ENCODE peak calls at places on chromosomes 13 and 19, in eight cellular contexts. Y is tibial artery, M is upper lobe of left lung, N is A549, Z is left ventricle myocardium inferior, F is fibroblast of lung, S is HL-60, P is ovary. U is an unnamed sample.
A peak's percentile ranks its signal among the peaks of the same experiment; 100 is the strongest.

GRCh38 chr13:48730971-48731658 is 77.4 kb downstream of the CYSLTR2 start:
- DNase-seq in F (peak; percentile 69), M (no peak), S (no peak), N (no peak), Y (no peak), Z (no peak), P (no peak), U (no peak)

GRCh38 chr19:6241680-6242079 is 38.1 kb downstream of the MLLT1 start:
- DNase-seq in Z (peak; percentile 46), Y (no peak), P (no peak), F (no peak), N (no peak), M (no peak), S (no peak), U (no peak)

GRCh38 chr19:48637948-48638830 is 1.0 kb upstream of the DBP start:
- DNase-seq in P (peak; percentile 92), S (peak; percentile 88), F (peak; percentile 97), Z (peak; percentile 77), M (peak; percentile 87), N (peak; percentile 87), Y (peak; percentile 93), U (peak; percentile 91)

GRCh38 chr13:27079421-27079958 is 92.1 kb downstream of the USP12 start:
- DNase-seq in S (no peak), N (no peak), Z (no peak), F (peak; percentile 39), P (no peak), M (no peak), Y (no peak), U (no peak)

GRCh38 chr19:57192064-57192395 is 730 bp downstream of the ZNF264 start:
- DNase-seq in N (peak; percentile 26), Z (no peak), S (no peak), P (no peak), Y (no peak), F (no peak), M (no peak), U (no peak)

GRCh38 chr13:24233351-24233901 is 72.9 kb downstream of the SPATA13 start:
- DNase-seq in N (no peak), S (no peak), Y (no peak), M (no peak), Z (no peak), P (no peak), F (peak; percentile 70), U (no peak)

GRCh38 chr13:60976367-60976766 is 439.3 kb downstream of the PCDH20 start:
- DNase-seq in Y (no peak), N (no peak), S (no peak), F (no peak), P (no peak), Z (no peak), M (no peak), U (no peak)

GRCh38 chr13:30017880-30018279 is 167.5 kb upstream of the UBL3 start:
- DNase-seq in N (no peak), P (no peak), F (no peak), Y (no peak), Z (no peak), M (no peak), S (no peak), U (no peak)

GRCh38 chr19:48830088-48830487 is 6.2 kb downstream of the HSD17B14 start:
- DNase-seq in Y (no peak), S (no peak), N (no peak), P (no peak), Z (no peak), F (no peak), M (no peak), U (no peak)

GRCh38 chr19:2507109-2507508 is 31.2 kb downstream of the GADD45B start:
- DNase-seq in Z (no peak), N (peak; percentile 52), S (peak; percentile 42), M (peak; percentile 59), P (no peak), Y (no peak), F (peak; percentile 81), U (no peak)

GRCh38 chr13:27053902-27054595 is 117.6 kb downstream of the USP12 start:
- DNase-seq in S (no peak), Y (no peak), F (peak; percentile 73), Z (no peak), M (no peak), N (no peak), P (no peak), U (no peak)

GRCh38 chr19:11361771-11362731 is 6.8 kb downstream of the PLPPR2 start:
- DNase-seq in Z (no peak), S (no peak), F (no peak), P (no peak), Y (no peak), N (no peak), M (no peak), U (no peak)

GRCh38 chr19:9936151-9937000 is at the start of gene OLFM2:
- DNase-seq in N (no peak), S (no peak), F (no peak), Z (peak; percentile 34), Y (no peak), P (peak; percentile 31), M (no peak), U (no peak)

GRCh38 chr19:54517483-54517882 is 14.9 kb downstream of the LAIR2 start:
- DNase-seq in P (no peak), F (peak; percentile 11), Z (peak; percentile 30), N (peak; percentile 29), M (no peak), S (peak; percentile 43), Y (no peak), U (no peak)

DNA sequence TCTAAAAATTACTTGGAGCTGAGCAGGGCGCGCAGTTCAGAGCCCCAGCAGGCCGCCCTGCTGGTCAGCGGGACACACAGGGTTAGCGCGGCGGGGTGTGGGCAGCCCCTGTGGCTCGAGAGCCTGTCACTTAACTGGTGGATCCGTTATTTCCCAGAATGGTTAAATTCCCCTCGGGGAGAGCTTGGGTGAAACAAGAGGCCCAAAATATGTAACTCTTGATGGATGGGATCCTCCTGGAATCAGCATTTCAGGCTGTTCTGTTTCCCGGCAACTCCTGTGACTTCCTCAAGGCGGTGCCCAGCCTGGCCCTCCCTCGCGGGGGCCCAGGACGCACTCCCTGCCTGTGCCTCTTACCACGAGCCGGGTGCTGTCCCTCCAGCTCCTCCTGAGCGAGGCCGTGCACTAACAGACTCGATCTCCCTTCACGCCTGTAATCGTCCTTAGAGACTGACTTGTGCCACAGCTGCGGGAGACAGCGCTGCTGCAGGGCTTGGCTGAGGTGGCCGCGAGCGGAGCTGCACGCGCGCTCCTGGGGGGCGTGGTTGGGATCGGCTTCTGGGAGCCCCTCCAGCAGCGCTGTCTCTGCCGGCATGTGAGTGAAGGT is 9.7 kb downstream of the PTBP1 start:
- DNase-seq in P (no peak), Y (no peak), N (no peak), F (no peak), M (no peak), Z (no peak), S (peak; percentile 4), U (no peak)
- H3K27ac ChIP-seq in P (no peak overlapping the region), Y (no peak overlapping the region), N (no peak overlapping the region), F (no peak overlapping the region), M (no peak overlapping the region), Z (no peak overlapping the region), S (no peak overlapping the region), U (no peak overlapping the region)

GRCh38 chr19:45368737-45369340 is 1.5 kb downstream of the ERCC2 start:
- DNase-seq in S (no peak), Y (no peak), M (no peak), F (no peak), P (no peak), N (no peak), Z (no peak), U (no peak)
- H3K4me3 ChIP-seq in S (no peak overlapping the region), Y (no peak overlapping the region), M (no peak overlapping the region), F (peak overlapping the region; percentile 33), P (no peak overlapping the region), N (no peak overlapping the region), Z (no peak overlapping the region), U (no peak overlapping the region)

GRCh38 chr19:15680478-15680877 is 7.6 kb downstream of the CYP4F12 start:
- DNase-seq in Y (no peak), F (no peak), N (no peak), M (no peak), P (no peak), S (no peak), Z (no peak), U (no peak)

GRCh38 chr19:15680923-15681322 is 8.0 kb downstream of the CYP4F12 start:
- DNase-seq in Z (no peak), F (no peak), S (no peak), N (no peak), M (no peak), P (no peak), Y (no peak), U (no peak)

GRCh38 chr19:15679089-15679488 is 6.2 kb downstream of the CYP4F12 start:
- DNase-seq in Y (no peak), M (no peak), N (no peak), S (no peak), F (no peak), P (no peak), Z (no peak), U (no peak)

GRCh38 chr19:15683411-15683810 is 10.5 kb downstream of the CYP4F12 start:
- DNase-seq in P (no peak), S (no peak), F (no peak), Y (no peak), N (no peak), M (no peak), Z (no peak), U (no peak)

GRCh38 chr19:15684828-15685227 is 11.9 kb downstream of the CYP4F12 start:
- DNase-seq in Z (no peak), P (no peak), Y (no peak), S (no peak), N (no peak), F (no peak), M (no peak), U (no peak)
- TF ChIP-seq CTCF in Z (no peak), P (no peak), Y (no peak), S (no peak), N (no peak), F (no peak), M (no peak), U (no peak)

DNA sequence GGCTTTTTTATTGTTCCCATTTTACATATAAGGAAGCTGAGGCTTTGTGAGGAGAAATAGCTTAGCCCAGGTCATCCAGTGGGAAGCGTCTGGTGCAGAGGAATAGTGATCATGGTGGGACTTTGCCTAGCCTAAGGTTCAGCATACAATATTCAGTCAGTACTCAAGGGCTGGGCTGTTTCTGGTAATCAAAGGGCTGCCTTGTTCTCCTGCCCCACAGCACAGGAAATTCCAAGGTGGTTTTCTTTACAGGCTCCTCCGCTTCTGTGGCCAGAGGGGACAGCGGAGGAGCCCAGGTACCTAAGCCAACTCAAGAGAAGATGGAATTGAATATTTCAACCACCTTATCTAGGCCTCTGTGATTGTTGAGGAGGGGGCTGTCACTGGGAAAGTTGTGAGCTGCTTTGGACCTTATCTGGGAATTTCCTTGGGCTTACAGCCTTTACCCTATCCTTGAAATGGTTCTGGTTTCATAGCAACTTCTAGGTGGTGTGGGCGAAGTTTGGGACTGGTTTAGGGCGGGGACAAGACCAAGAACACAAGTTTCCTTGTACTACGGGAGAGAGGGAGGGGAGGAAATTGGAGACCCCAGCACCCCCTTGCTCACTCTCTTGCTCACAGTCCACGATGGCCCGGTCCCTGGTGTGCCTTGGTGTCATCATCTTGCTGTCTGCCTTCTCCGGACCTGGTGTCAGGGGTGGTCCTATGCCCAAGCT is at the start of gene MIA:
- DNase-seq in M (no peak), N (no peak), S (no peak), P (no peak), F (no peak), Y (no peak), Z (no peak), U (no peak)
- H3K27ac ChIP-seq in M (peak within 1 kb of the TSS; percentile 98), N (no peak within 1 kb of the TSS), S (no peak within 1 kb of the TSS), P (no peak within 1 kb of the TSS), F (no peak within 1 kb of the TSS), Y (peak within 1 kb of the TSS; percentile 88), Z (peak within 1 kb of the TSS; percentile 95), U (no peak within 1 kb of the TSS)

U was measured in right atrium auricular region.